ENCODE peak calls at places on chromosomes 6 and 20, in eight cellular contexts. One of them, this sample, is unnamed.

GRCh38 chr6:37239950-37240713 is 17.4 kb upstream of the TBC1D22B start:
- DNase-seq in esophagus muscularis mucosa: peak
- DNase-seq in transverse colon: peak
- DNase-seq in IMR-90: peak
- DNase-seq in sigmoid colon: peak
- DNase-seq in esophagus squamous epithelium: no peak
- DNase-seq in Peyer's patch: peak
- DNase-seq in prostate gland: peak
- DNase-seq in this sample: peak

GRCh38 chr6:145506554-145506953 is 228.8 kb downstream of the EPM2A start:
- DNase-seq in transverse colon: no peak
- DNase-seq in esophagus squamous epithelium: no peak
- DNase-seq in prostate gland: no peak
- DNase-seq in sigmoid colon: no peak
- DNase-seq in IMR-90: no peak
- DNase-seq in Peyer's patch: no peak
- DNase-seq in esophagus muscularis mucosa: no peak
- DNase-seq in this sample: no peak

GRCh38 chr6:130018830-130019795 is 732 bp downstream of the L3MBTL3 start:
- DNase-seq in transverse colon: peak
- DNase-seq in Peyer's patch: peak
- DNase-seq in IMR-90: peak
- DNase-seq in sigmoid colon: peak
- DNase-seq in prostate gland: peak
- DNase-seq in esophagus squamous epithelium: no peak
- DNase-seq in esophagus muscularis mucosa: no peak
- DNase-seq in this sample: peak

GRCh38 chr6:114039835-114040234 is 68.9 kb upstream of the HDAC2 start:
- DNase-seq in prostate gland: no peak
- DNase-seq in IMR-90: no peak
- DNase-seq in Peyer's patch: no peak
- DNase-seq in transverse colon: no peak
- DNase-seq in sigmoid colon: no peak
- DNase-seq in esophagus muscularis mucosa: no peak
- DNase-seq in esophagus squamous epithelium: no peak
- DNase-seq in this sample: no peak

GRCh38 chr20:61436674-61437279 is 184.7 kb downstream of the CDH4 start:
- DNase-seq in sigmoid colon: no peak
- DNase-seq in prostate gland: no peak
- DNase-seq in IMR-90: peak
- DNase-seq in esophagus squamous epithelium: no peak
- DNase-seq in transverse colon: no peak
- DNase-seq in Peyer's patch: no peak
- DNase-seq in esophagus muscularis mucosa: no peak
- DNase-seq in this sample: no peak

GRCh38 chr20:17875981-17876385 is 92.6 kb downstream of the SNX5 start:
- DNase-seq in esophagus squamous epithelium: no peak
- DNase-seq in prostate gland: no peak
- DNase-seq in sigmoid colon: peak
- DNase-seq in Peyer's patch: no peak
- DNase-seq in esophagus muscularis mucosa: no peak
- DNase-seq in transverse colon: no peak
- DNase-seq in IMR-90: no peak
- DNase-seq in this sample: no peak

GRCh38 chr6:116928667-116929066 is 51.6 kb downstream of the RFX6 start:
- DNase-seq in IMR-90: no peak
- DNase-seq in prostate gland: no peak
- DNase-seq in Peyer's patch: no peak
- DNase-seq in esophagus squamous epithelium: no peak
- DNase-seq in esophagus muscularis mucosa: no peak
- DNase-seq in sigmoid colon: no peak
- DNase-seq in transverse colon: no peak
- DNase-seq in this sample: no peak

GRCh38 chr6:33140556-33140955 is 51.7 kb downstream of the COL11A2 start:
- DNase-seq in sigmoid colon: no peak
- DNase-seq in esophagus squamous epithelium: no peak
- DNase-seq in prostate gland: no peak
- DNase-seq in IMR-90: no peak
- DNase-seq in Peyer's patch: no peak
- DNase-seq in esophagus muscularis mucosa: no peak
- DNase-seq in transverse colon: no peak
- DNase-seq in this sample: no peak

GRCh38 chr20:49505518-49505917 is 23.1 kb upstream of the KCNB1 start:
- DNase-seq in IMR-90: peak
- DNase-seq in Peyer's patch: no peak
- DNase-seq in esophagus muscularis mucosa: no peak
- DNase-seq in esophagus squamous epithelium: no peak
- DNase-seq in prostate gland: no peak
- DNase-seq in sigmoid colon: peak
- DNase-seq in transverse colon: no peak
- DNase-seq in this sample: no peak

GRCh38 chr6:13157293-13157692 is 171.0 kb downstream of the TBC1D7 start:
- DNase-seq in esophagus squamous epithelium: no peak
- DNase-seq in transverse colon: no peak
- DNase-seq in sigmoid colon: no peak
- DNase-seq in esophagus muscularis mucosa: no peak
- DNase-seq in IMR-90: no peak
- DNase-seq in Peyer's patch: no peak
- DNase-seq in prostate gland: no peak
- DNase-seq in this sample: no peak

GRCh38 chr6:15260099-15260821 is 14.4 kb downstream of the JARID2 start:
- DNase-seq in esophagus muscularis mucosa: no peak
- DNase-seq in esophagus squamous epithelium: no peak
- DNase-seq in Peyer's patch: no peak
- DNase-seq in sigmoid colon: no peak
- DNase-seq in IMR-90: peak
- DNase-seq in transverse colon: no peak
- DNase-seq in prostate gland: no peak
- DNase-seq in this sample: no peak
- TF ChIP-seq POLR2A in esophagus muscularis mucosa: no peak
- TF ChIP-seq POLR2A in esophagus squamous epithelium: no peak
- TF ChIP-seq POLR2A in Peyer's patch: no peak
- TF ChIP-seq POLR2A in sigmoid colon: no peak
- TF ChIP-seq POLR2A in IMR-90: no peak
- TF ChIP-seq POLR2A in transverse colon: no peak
- TF ChIP-seq POLR2A in prostate gland: no peak
- TF ChIP-seq POLR2A in this sample: no peak

DNA sequence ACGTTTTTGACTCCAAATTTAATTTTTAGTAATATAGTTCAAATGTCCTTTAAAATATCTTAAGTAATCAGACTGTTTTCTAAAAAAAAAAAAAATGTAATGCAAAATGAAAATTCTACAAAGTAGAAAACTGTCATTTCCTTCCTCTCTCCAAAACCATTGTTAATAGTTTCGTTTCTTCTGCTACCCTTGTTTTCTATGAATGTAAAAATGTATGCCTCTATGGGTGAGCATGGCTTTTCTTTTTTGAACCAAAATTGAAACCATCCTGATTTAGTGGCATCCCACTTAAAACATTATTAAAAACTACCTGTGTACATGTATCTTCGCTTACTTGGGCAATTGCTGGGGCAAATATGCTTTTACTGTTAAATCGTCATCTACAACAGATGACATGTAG is 65.0 kb downstream of the UTRN start:
- DNase-seq in sigmoid colon: no peak
- DNase-seq in IMR-90: no peak
- DNase-seq in esophagus squamous epithelium: no peak
- DNase-seq in prostate gland: no peak
- DNase-seq in Peyer's patch: no peak
- DNase-seq in transverse colon: no peak
- DNase-seq in esophagus muscularis mucosa: no peak
- DNase-seq in this sample: no peak
- H3K4me3 ChIP-seq in sigmoid colon: no peak
- H3K4me3 ChIP-seq in IMR-90: no peak
- H3K4me3 ChIP-seq in esophagus squamous epithelium: no peak
- H3K4me3 ChIP-seq in prostate gland: no peak
- H3K4me3 ChIP-seq in Peyer's patch: no peak
- H3K4me3 ChIP-seq in transverse colon: no peak
- H3K4me3 ChIP-seq in esophagus muscularis mucosa: no peak
- H3K4me3 ChIP-seq in this sample: no peak

GRCh38 chr20:3808141-3808479 is 12.0 kb downstream of the CDC25B start:
- DNase-seq in IMR-90: peak
- DNase-seq in prostate gland: peak
- DNase-seq in esophagus squamous epithelium: no peak
- DNase-seq in Peyer's patch: peak
- DNase-seq in transverse colon: peak
- DNase-seq in sigmoid colon: peak
- DNase-seq in esophagus muscularis mucosa: peak
- DNase-seq in this sample: peak
- TF ChIP-seq POLR2A in IMR-90: no peak
- TF ChIP-seq POLR2A in prostate gland: no peak
- TF ChIP-seq POLR2A in esophagus squamous epithelium: no peak
- TF ChIP-seq POLR2A in Peyer's patch: no peak
- TF ChIP-seq POLR2A in transverse colon: peak
- TF ChIP-seq POLR2A in sigmoid colon: peak
- TF ChIP-seq POLR2A in esophagus muscularis mucosa: peak
- TF ChIP-seq POLR2A in this sample: no peak

GRCh38 chr6:24945046-24945445 is 9.3 kb upstream of the RIPOR2 start:
- DNase-seq in esophagus muscularis mucosa: no peak
- DNase-seq in sigmoid colon: no peak
- DNase-seq in IMR-90: no peak
- DNase-seq in esophagus squamous epithelium: no peak
- DNase-seq in transverse colon: no peak
- DNase-seq in prostate gland: no peak
- DNase-seq in Peyer's patch: no peak
- DNase-seq in this sample: no peak

GRCh38 chr6:24947636-24948035 is 11.9 kb upstream of the RIPOR2 start:
- DNase-seq in esophagus muscularis mucosa: no peak
- DNase-seq in prostate gland: no peak
- DNase-seq in sigmoid colon: no peak
- DNase-seq in Peyer's patch: no peak
- DNase-seq in esophagus squamous epithelium: no peak
- DNase-seq in transverse colon: no peak
- DNase-seq in IMR-90: no peak
- DNase-seq in this sample: no peak

GRCh38 chr6:24950210-24950941 is 14.6 kb upstream of the RIPOR2 start:
- DNase-seq in esophagus squamous epithelium: no peak
- DNase-seq in Peyer's patch: no peak
- DNase-seq in sigmoid colon: no peak
- DNase-seq in IMR-90: no peak
- DNase-seq in esophagus muscularis mucosa: no peak
- DNase-seq in prostate gland: no peak
- DNase-seq in transverse colon: no peak
- DNase-seq in this sample: no peak

GRCh38 chr6:24951831-24952299 is 16.1 kb upstream of the RIPOR2 start:
- DNase-seq in esophagus squamous epithelium: peak
- DNase-seq in transverse colon: peak
- DNase-seq in sigmoid colon: no peak
- DNase-seq in Peyer's patch: no peak
- DNase-seq in IMR-90: no peak
- DNase-seq in esophagus muscularis mucosa: no peak
- DNase-seq in prostate gland: no peak
- DNase-seq in this sample: peak

DNA sequence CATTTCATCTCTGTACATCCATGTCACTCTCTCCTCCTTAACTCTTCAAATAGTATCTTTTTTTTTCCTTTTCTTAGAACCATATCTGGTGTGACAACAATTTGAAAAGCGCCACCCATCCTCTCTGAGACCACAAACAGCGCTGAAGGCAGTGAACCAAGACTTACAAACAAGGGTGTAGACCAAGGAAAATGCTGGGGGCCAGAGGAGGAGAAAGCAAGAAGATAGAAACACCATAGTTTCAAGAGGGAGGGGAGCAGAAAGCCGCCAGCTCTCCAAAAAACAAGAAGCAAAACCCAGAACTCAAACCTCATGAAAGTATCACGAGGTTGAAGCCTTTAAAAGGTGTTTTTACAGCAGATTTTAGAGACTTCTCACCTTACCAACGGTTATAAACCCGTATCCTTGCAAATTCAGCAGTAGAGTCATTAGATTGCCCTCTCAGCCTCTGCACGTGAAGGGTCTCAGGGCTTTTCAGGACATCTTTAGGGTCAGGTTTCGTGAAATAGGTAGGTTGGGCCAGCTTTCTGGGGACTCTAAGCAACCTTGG is 13.3 kb upstream of the RIPOR2 start:
- DNase-seq in Peyer's patch: no peak
- DNase-seq in IMR-90: no peak
- DNase-seq in sigmoid colon: no peak
- DNase-seq in esophagus squamous epithelium: peak
- DNase-seq in esophagus muscularis mucosa: no peak
- DNase-seq in transverse colon: peak
- DNase-seq in prostate gland: no peak
- DNase-seq in this sample: no peak
- H3K4me3 ChIP-seq in Peyer's patch: no peak
- H3K4me3 ChIP-seq in IMR-90: no peak
- H3K4me3 ChIP-seq in sigmoid colon: no peak
- H3K4me3 ChIP-seq in esophagus squamous epithelium: no peak
- H3K4me3 ChIP-seq in esophagus muscularis mucosa: no peak
- H3K4me3 ChIP-seq in transverse colon: no peak
- H3K4me3 ChIP-seq in prostate gland: no peak
- H3K4me3 ChIP-seq in this sample: no peak

GRCh38 chr6:90458353-90459224 is 128.3 kb downstream of the MAP3K7 start:
- DNase-seq in IMR-90: no peak
- DNase-seq in sigmoid colon: no peak
- DNase-seq in esophagus muscularis mucosa: no peak
- DNase-seq in esophagus squamous epithelium: no peak
- DNase-seq in prostate gland: no peak
- DNase-seq in Peyer's patch: no peak
- DNase-seq in transverse colon: no peak
- DNase-seq in this sample: no peak
- TF ChIP-seq POLR2A in IMR-90: no peak
- TF ChIP-seq POLR2A in sigmoid colon: no peak
- TF ChIP-seq POLR2A in esophagus muscularis mucosa: no peak
- TF ChIP-seq POLR2A in esophagus squamous epithelium: no peak
- TF ChIP-seq POLR2A in prostate gland: no peak
- TF ChIP-seq POLR2A in Peyer's patch: no peak
- TF ChIP-seq POLR2A in transverse colon: no peak
- TF ChIP-seq POLR2A in this sample: no peak